ENCODE peak calls at places on chromosomes 2 and 18, in nine cellular contexts. One of them, this sample, is unnamed.

GRCh38 chr18:9971313-9971920 is 57.6 kb downstream of the VAPA start:
- DNase-seq in heart left ventricle: peak; percentile 66
- DNase-seq in endothelial cell of umbilical vein: peak; percentile 87
- DNase-seq in HCT116: peak; percentile 60
- DNase-seq in adrenal gland: peak; percentile 73
- DNase-seq in IMR-90: peak; percentile 81
- DNase-seq in esophagus muscularis mucosa: no peak
- DNase-seq in transverse colon: peak; percentile 78
- DNase-seq in NB4: peak; percentile 83
- DNase-seq in this sample: no peak

GRCh38 chr2:169109502-169110409 is 40.4 kb downstream of the DHRS9 start:
- DNase-seq in heart left ventricle: peak; percentile 81
- DNase-seq in endothelial cell of umbilical vein: peak; percentile 81
- DNase-seq in HCT116: peak; percentile 67
- DNase-seq in adrenal gland: peak; percentile 82
- DNase-seq in IMR-90: peak; percentile 62
- DNase-seq in esophagus muscularis mucosa: no peak
- DNase-seq in transverse colon: peak; percentile 85
- DNase-seq in NB4: peak; percentile 91
- DNase-seq in this sample: peak; percentile 7

GRCh38 chr2:62032096-62032495 is 126.6 kb downstream of the COMMD1 start:
- DNase-seq in heart left ventricle: no peak
- DNase-seq in endothelial cell of umbilical vein: no peak
- DNase-seq in HCT116: no peak
- DNase-seq in adrenal gland: no peak
- DNase-seq in IMR-90: no peak
- DNase-seq in esophagus muscularis mucosa: no peak
- DNase-seq in transverse colon: no peak
- DNase-seq in NB4: no peak
- DNase-seq in this sample: no peak

GRCh38 chr2:215537621-215538020 is 101.8 kb upstream of the FN1 start:
- DNase-seq in heart left ventricle: no peak
- DNase-seq in endothelial cell of umbilical vein: no peak
- DNase-seq in HCT116: no peak
- DNase-seq in adrenal gland: no peak
- DNase-seq in IMR-90: peak; percentile 86
- DNase-seq in esophagus muscularis mucosa: no peak
- DNase-seq in transverse colon: no peak
- DNase-seq in NB4: no peak
- DNase-seq in this sample: no peak

GRCh38 chr2:238143239-238143951 is 4.9 kb downstream of the KLHL30 start:
- DNase-seq in heart left ventricle: peak; percentile 64
- DNase-seq in endothelial cell of umbilical vein: no peak
- DNase-seq in HCT116: peak; percentile 54
- DNase-seq in adrenal gland: no peak
- DNase-seq in IMR-90: peak; percentile 47
- DNase-seq in esophagus muscularis mucosa: no peak
- DNase-seq in transverse colon: no peak
- DNase-seq in NB4: peak; percentile 46
- DNase-seq in this sample: no peak

GRCh38 chr2:30899655-30900054 is 92.4 kb upstream of the CAPN13 start:
- DNase-seq in heart left ventricle: no peak
- DNase-seq in endothelial cell of umbilical vein: no peak
- DNase-seq in HCT116: no peak
- DNase-seq in adrenal gland: no peak
- DNase-seq in IMR-90: no peak
- DNase-seq in esophagus muscularis mucosa: no peak
- DNase-seq in transverse colon: no peak
- DNase-seq in NB4: no peak
- DNase-seq in this sample: no peak

GRCh38 chr18:57329856-57330255 is 22.5 kb upstream of the ST8SIA3 start:
- DNase-seq in heart left ventricle: no peak
- DNase-seq in endothelial cell of umbilical vein: no peak
- DNase-seq in HCT116: no peak
- DNase-seq in adrenal gland: no peak
- DNase-seq in IMR-90: no peak
- DNase-seq in esophagus muscularis mucosa: no peak
- DNase-seq in transverse colon: no peak
- DNase-seq in NB4: no peak
- DNase-seq in this sample: no peak

GRCh38 chr2:156630579-156631337 is 194.6 kb downstream of the GPD2 start:
- DNase-seq in heart left ventricle: no peak
- DNase-seq in endothelial cell of umbilical vein: no peak
- DNase-seq in HCT116: no peak
- DNase-seq in adrenal gland: no peak
- DNase-seq in IMR-90: no peak
- DNase-seq in esophagus muscularis mucosa: no peak
- DNase-seq in transverse colon: no peak
- DNase-seq in NB4: no peak
- DNase-seq in this sample: no peak

GRCh38 chr18:57624988-57625387 is 3.4 kb upstream of the NARS1 start:
- DNase-seq in heart left ventricle: no peak
- DNase-seq in endothelial cell of umbilical vein: no peak
- DNase-seq in HCT116: peak; percentile 15
- DNase-seq in adrenal gland: no peak
- DNase-seq in IMR-90: peak; percentile 52
- DNase-seq in esophagus muscularis mucosa: no peak
- DNase-seq in transverse colon: no peak
- DNase-seq in NB4: no peak
- DNase-seq in this sample: no peak

GRCh38 chr2:239288951-239289481 is 111.8 kb downstream of the HDAC4 start:
- DNase-seq in heart left ventricle: peak; percentile 42
- DNase-seq in endothelial cell of umbilical vein: no peak
- DNase-seq in HCT116: no peak
- DNase-seq in adrenal gland: peak; percentile 36
- DNase-seq in IMR-90: no peak
- DNase-seq in esophagus muscularis mucosa: no peak
- DNase-seq in transverse colon: peak; percentile 9
- DNase-seq in NB4: no peak
- DNase-seq in this sample: peak; percentile 52

GRCh38 chr18:36950960-36951359 is 122.0 kb downstream of the KIAA1328 start:
- DNase-seq in heart left ventricle: no peak
- DNase-seq in endothelial cell of umbilical vein: no peak
- DNase-seq in HCT116: no peak
- DNase-seq in adrenal gland: no peak
- DNase-seq in IMR-90: no peak
- DNase-seq in esophagus muscularis mucosa: no peak
- DNase-seq in transverse colon: no peak
- DNase-seq in NB4: no peak
- DNase-seq in this sample: no peak

GRCh38 chr2:65367517-65367916 is 64.9 kb downstream of the SPRED2 start:
- DNase-seq in heart left ventricle: no peak
- DNase-seq in endothelial cell of umbilical vein: peak; percentile 43
- DNase-seq in HCT116: no peak
- DNase-seq in adrenal gland: no peak
- DNase-seq in IMR-90: peak; percentile 98
- DNase-seq in esophagus muscularis mucosa: no peak
- DNase-seq in transverse colon: peak; percentile 36
- DNase-seq in NB4: peak; percentile 90
- DNase-seq in this sample: no peak

GRCh38 chr2:10658914-10659257 is 30.9 kb downstream of the NOL10 start:
- DNase-seq in heart left ventricle: no peak
- DNase-seq in endothelial cell of umbilical vein: no peak
- DNase-seq in HCT116: no peak
- DNase-seq in adrenal gland: no peak
- DNase-seq in IMR-90: peak; percentile 8
- DNase-seq in esophagus muscularis mucosa: no peak
- DNase-seq in transverse colon: no peak
- DNase-seq in NB4: no peak
- DNase-seq in this sample: no peak

GRCh38 chr2:138670734-138671133 is 109.5 kb downstream of the NXPH2 start:
- DNase-seq in heart left ventricle: no peak
- DNase-seq in endothelial cell of umbilical vein: no peak
- DNase-seq in HCT116: no peak
- DNase-seq in adrenal gland: no peak
- DNase-seq in IMR-90: no peak
- DNase-seq in esophagus muscularis mucosa: no peak
- DNase-seq in transverse colon: no peak
- DNase-seq in NB4: no peak
- DNase-seq in this sample: no peak

GRCh38 chr2:138671566-138671965 is 108.6 kb downstream of the NXPH2 start:
- DNase-seq in heart left ventricle: no peak
- DNase-seq in endothelial cell of umbilical vein: no peak
- DNase-seq in HCT116: no peak
- DNase-seq in adrenal gland: no peak
- DNase-seq in IMR-90: no peak
- DNase-seq in esophagus muscularis mucosa: no peak
- DNase-seq in transverse colon: no peak
- DNase-seq in NB4: no peak
- DNase-seq in this sample: no peak

GRCh38 chr2:138677179-138677578 is 103.0 kb downstream of the NXPH2 start:
- DNase-seq in heart left ventricle: no peak
- DNase-seq in endothelial cell of umbilical vein: no peak
- DNase-seq in HCT116: no peak
- DNase-seq in adrenal gland: no peak
- DNase-seq in IMR-90: no peak
- DNase-seq in esophagus muscularis mucosa: no peak
- DNase-seq in transverse colon: no peak
- DNase-seq in NB4: no peak
- DNase-seq in this sample: no peak

GRCh38 chr2:138676654-138677053 is 103.5 kb downstream of the NXPH2 start:
- DNase-seq in heart left ventricle: no peak
- DNase-seq in endothelial cell of umbilical vein: no peak
- DNase-seq in HCT116: no peak
- DNase-seq in adrenal gland: no peak
- DNase-seq in IMR-90: no peak
- DNase-seq in esophagus muscularis mucosa: no peak
- DNase-seq in transverse colon: no peak
- DNase-seq in NB4: no peak
- DNase-seq in this sample: no peak
- TF ChIP-seq POLR2A in heart left ventricle: no peak
- TF ChIP-seq POLR2A in endothelial cell of umbilical vein: no peak
- TF ChIP-seq POLR2A in HCT116: no peak
- TF ChIP-seq POLR2A in adrenal gland: no peak
- TF ChIP-seq POLR2A in IMR-90: no peak
- TF ChIP-seq POLR2A in esophagus muscularis mucosa: no peak
- TF ChIP-seq POLR2A in transverse colon: no peak
- TF ChIP-seq POLR2A in NB4: no peak
- TF ChIP-seq POLR2A in this sample: no peak

GRCh38 chr2:233853353-233853752 is 982 bp downstream of the HJURP start:
- DNase-seq in heart left ventricle: no peak
- DNase-seq in endothelial cell of umbilical vein: no peak
- DNase-seq in HCT116: no peak
- DNase-seq in adrenal gland: no peak
- DNase-seq in IMR-90: no peak
- DNase-seq in esophagus muscularis mucosa: peak; percentile 37
- DNase-seq in transverse colon: no peak
- DNase-seq in NB4: peak; percentile 28
- DNase-seq in this sample: no peak

GRCh38 chr2:233853883-233854240 is 473 bp downstream of the HJURP start:
- DNase-seq in heart left ventricle: no peak
- DNase-seq in endothelial cell of umbilical vein: no peak
- DNase-seq in HCT116: no peak
- DNase-seq in adrenal gland: no peak
- DNase-seq in IMR-90: no peak
- DNase-seq in esophagus muscularis mucosa: no peak
- DNase-seq in transverse colon: no peak
- DNase-seq in NB4: peak; percentile 52
- DNase-seq in this sample: no peak

GRCh38 chr2:233854241-233854981 is at the start of gene HJURP:
- DNase-seq in heart left ventricle: peak; percentile 93
- DNase-seq in endothelial cell of umbilical vein: peak; percentile 98
- DNase-seq in HCT116: peak; percentile 91
- DNase-seq in adrenal gland: peak; percentile 90
- DNase-seq in IMR-90: peak; percentile 96
- DNase-seq in esophagus muscularis mucosa: peak; percentile 98
- DNase-seq in transverse colon: peak; percentile 94
- DNase-seq in NB4: peak; percentile 98
- DNase-seq in this sample: peak; percentile 97

GRCh38 chr2:233856184-233856583 is 1.8 kb upstream of the HJURP start:
- DNase-seq in heart left ventricle: no peak
- DNase-seq in endothelial cell of umbilical vein: no peak
- DNase-seq in HCT116: no peak
- DNase-seq in adrenal gland: no peak
- DNase-seq in IMR-90: no peak
- DNase-seq in esophagus muscularis mucosa: peak; percentile 60
- DNase-seq in transverse colon: no peak
- DNase-seq in NB4: no peak
- DNase-seq in this sample: no peak

DNA sequence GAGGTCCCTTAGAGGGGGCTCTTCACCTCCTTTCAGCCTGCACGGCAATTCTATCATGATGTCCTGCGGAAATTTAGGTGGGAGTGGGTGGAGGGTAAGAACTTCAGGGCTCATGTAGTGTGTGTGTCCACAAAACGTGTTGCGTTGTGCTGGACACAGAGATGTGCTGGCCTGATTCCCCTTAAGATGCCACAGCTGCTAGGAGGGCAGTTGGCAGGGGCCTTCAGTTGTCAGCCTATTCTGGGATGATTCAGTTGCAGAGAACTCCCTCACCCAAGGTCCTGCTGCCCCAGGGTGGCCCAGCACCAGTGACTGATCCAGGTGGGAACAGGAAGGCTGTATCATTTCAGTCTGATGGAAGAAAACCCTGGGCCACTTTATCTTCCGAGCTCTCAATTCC is 1.0 kb upstream of the HJURP start:
- DNase-seq in heart left ventricle: no peak
- DNase-seq in endothelial cell of umbilical vein: no peak
- DNase-seq in HCT116: no peak
- DNase-seq in adrenal gland: no peak
- DNase-seq in IMR-90: no peak
- DNase-seq in esophagus muscularis mucosa: peak; percentile 72
- DNase-seq in transverse colon: no peak
- DNase-seq in NB4: no peak
- DNase-seq in this sample: no peak
- TF ChIP-seq POLR2A in heart left ventricle: no peak
- TF ChIP-seq POLR2A in endothelial cell of umbilical vein: no peak
- TF ChIP-seq POLR2A in HCT116: no peak
- TF ChIP-seq POLR2A in adrenal gland: no peak
- TF ChIP-seq POLR2A in IMR-90: no peak
- TF ChIP-seq POLR2A in esophagus muscularis mucosa: no peak
- TF ChIP-seq POLR2A in transverse colon: no peak
- TF ChIP-seq POLR2A in NB4: no peak
- TF ChIP-seq POLR2A in this sample: no peak

GRCh38 chr2:179186126-179186525 is 78.5 kb downstream of the SESTD1 start:
- DNase-seq in heart left ventricle: no peak
- DNase-seq in endothelial cell of umbilical vein: no peak
- DNase-seq in HCT116: no peak
- DNase-seq in adrenal gland: no peak
- DNase-seq in IMR-90: peak; percentile 61
- DNase-seq in esophagus muscularis mucosa: no peak
- DNase-seq in transverse colon: no peak
- DNase-seq in NB4: no peak
- DNase-seq in this sample: no peak
- TF ChIP-seq POLR2A in heart left ventricle: no peak
- TF ChIP-seq POLR2A in endothelial cell of umbilical vein: no peak
- TF ChIP-seq POLR2A in HCT116: no peak
- TF ChIP-seq POLR2A in adrenal gland: no peak
- TF ChIP-seq POLR2A in IMR-90: no peak
- TF ChIP-seq POLR2A in esophagus muscularis mucosa: no peak
- TF ChIP-seq POLR2A in transverse colon: no peak
- TF ChIP-seq POLR2A in NB4: no peak
- TF ChIP-seq POLR2A in this sample: no peak

GRCh38 chr2:216942016-216942415 is 82.2 kb upstream of the TNP1 start:
- DNase-seq in heart left ventricle: no peak
- DNase-seq in endothelial cell of umbilical vein: no peak
- DNase-seq in HCT116: no peak
- DNase-seq in adrenal gland: no peak
- DNase-seq in IMR-90: no peak
- DNase-seq in esophagus muscularis mucosa: no peak
- DNase-seq in transverse colon: no peak
- DNase-seq in NB4: no peak
- DNase-seq in this sample: no peak
- TF ChIP-seq POLR2A in heart left ventricle: no peak
- TF ChIP-seq POLR2A in endothelial cell of umbilical vein: no peak
- TF ChIP-seq POLR2A in HCT116: no peak
- TF ChIP-seq POLR2A in adrenal gland: no peak
- TF ChIP-seq POLR2A in IMR-90: no peak
- TF ChIP-seq POLR2A in esophagus muscularis mucosa: no peak
- TF ChIP-seq POLR2A in transverse colon: no peak
- TF ChIP-seq POLR2A in NB4: no peak
- TF ChIP-seq POLR2A in this sample: no peak

GRCh38 chr2:23360571-23361125 is 24.3 kb upstream of the KLHL29 start:
- DNase-seq in heart left ventricle: no peak
- DNase-seq in endothelial cell of umbilical vein: no peak
- DNase-seq in HCT116: no peak
- DNase-seq in adrenal gland: no peak
- DNase-seq in IMR-90: peak; percentile 28
- DNase-seq in esophagus muscularis mucosa: no peak
- DNase-seq in transverse colon: no peak
- DNase-seq in NB4: peak; percentile 44
- DNase-seq in this sample: no peak
- TF ChIP-seq POLR2A in heart left ventricle: no peak
- TF ChIP-seq POLR2A in endothelial cell of umbilical vein: no peak
- TF ChIP-seq POLR2A in HCT116: no peak
- TF ChIP-seq POLR2A in adrenal gland: no peak
- TF ChIP-seq POLR2A in IMR-90: no peak
- TF ChIP-seq POLR2A in esophagus muscularis mucosa: no peak
- TF ChIP-seq POLR2A in transverse colon: no peak
- TF ChIP-seq POLR2A in NB4: no peak
- TF ChIP-seq POLR2A in this sample: no peak